ENCODE peak calls at places on chromosome 20, in ten cellular contexts. C is NCI-H446, F is ELF-1, R is adipocyte, I is IMR-90, D is RWPE1, H is iris pigment epithelial cell, A is NCI-H1092 treated with DMSO at 0.1 percent for 48 hours, V is Ammon's horn, B is AG04450. N is an unnamed sample.

GRCh38 chr20:25195962-25196700 is 619 bp downstream of the ENTPD6 start:
- DNase-seq in C (no peak), F (peak), R (peak), I (peak), D (peak), H (no peak), A (no peak), V (peak), B (no peak), N (no peak)

GRCh38 chr20:33604084-33604990 is 57.8 kb upstream of the C20orf144 start:
- DNase-seq in C (peak), F (no peak), R (no peak), I (no peak), D (no peak), H (no peak), A (no peak), V (peak), B (no peak), N (no peak)

GRCh38 chr20:45972500-45973183 is 639 bp upstream of the ZNF335 start:
- DNase-seq in C (no peak), F (no peak), R (no peak), I (no peak), D (peak), H (peak), A (no peak), V (no peak), B (no peak), N (no peak)

GRCh38 chr20:63612276-63612931 is 14.5 kb downstream of the GMEB2 start:
- DNase-seq in C (no peak), F (no peak), R (no peak), I (no peak), D (no peak), H (peak), A (no peak), V (no peak), B (no peak), N (no peak)

GRCh38 chr20:54173653-54174451 is at the start of gene CYP24A1:
- DNase-seq in C (no peak), F (peak), R (peak), I (no peak), D (peak), H (no peak), A (no peak), V (no peak), B (no peak), N (no peak)

GRCh38 chr20:35329435-35330139 is 37.4 kb upstream of the FAM83C start:
- DNase-seq in C (no peak), F (peak), R (no peak), I (peak), D (peak), H (peak), A (no peak), V (no peak), B (no peak), N (no peak)

GRCh38 chr20:41222703-41223102 is 85.4 kb downstream of the PLCG1 start:
- DNase-seq in C (no peak), F (no peak), R (peak), I (peak), D (no peak), H (peak), A (no peak), V (no peak), B (no peak), N (no peak)

GRCh38 chr20:12371955-12372354 is 454.3 kb downstream of the BTBD3 start:
- DNase-seq in C (no peak), F (no peak), R (no peak), I (no peak), D (no peak), H (no peak), A (peak), V (no peak), B (no peak), N (peak)

GRCh38 chr20:5767493-5768098 is 17.4 kb downstream of the SHLD1 start:
- DNase-seq in C (no peak), F (no peak), R (no peak), I (no peak), D (no peak), H (no peak), A (no peak), V (no peak), B (no peak), N (peak)

GRCh38 chr20:7579888-7580287 is 360.4 kb downstream of the HAO1 start:
- DNase-seq in C (no peak), F (no peak), R (no peak), I (no peak), D (peak), H (no peak), A (no peak), V (no peak), B (no peak), N (no peak)

GRCh38 chr20:2470051-2470431 is 548 bp downstream of the SNRPB start:
- DNase-seq in C (no peak), F (peak), R (peak), I (peak), D (peak), H (peak), A (peak), V (peak), B (no peak), N (peak)

GRCh38 chr20:57513199-57513598 is 11.7 kb downstream of the CTCFL start:
- DNase-seq in C (no peak), F (no peak), R (no peak), I (peak), D (no peak), H (peak), A (no peak), V (no peak), B (peak), N (no peak)

GRCh38 chr20:25103526-25103925 is 21.6 kb upstream of the VSX1 start:
- DNase-seq in C (no peak), F (no peak), R (no peak), I (no peak), D (no peak), H (no peak), A (no peak), V (no peak), B (no peak), N (no peak)

GRCh38 chr20:41169791-41170351 is 32.5 kb downstream of the PLCG1 start:
- DNase-seq in C (no peak), F (no peak), R (no peak), I (peak), D (peak), H (peak), A (no peak), V (no peak), B (no peak), N (no peak)

GRCh38 chr20:6908673-6909072 is 141.2 kb downstream of the BMP2 start:
- DNase-seq in C (no peak), F (peak), R (no peak), I (no peak), D (no peak), H (no peak), A (no peak), V (no peak), B (no peak), N (no peak)

GRCh38 chr20:12829121-12829520 is 179.7 kb upstream of the SPTLC3 start:
- DNase-seq in C (no peak), F (no peak), R (no peak), I (no peak), D (no peak), H (no peak), A (no peak), V (no peak), B (no peak), N (no peak)

GRCh38 chr20:49887251-49887827 is 28.0 kb downstream of the SPATA2 start:
- DNase-seq in C (no peak), F (peak), R (peak), I (peak), D (no peak), H (peak), A (no peak), V (no peak), B (no peak), N (no peak)

GRCh38 chr20:19090332-19090731 is 122.1 kb upstream of the SLC24A3 start:
- DNase-seq in C (no peak), F (no peak), R (no peak), I (no peak), D (no peak), H (no peak), A (no peak), V (no peak), B (no peak), N (no peak)

GRCh38 chr20:36098364-36098763 is 56.2 kb upstream of the EPB41L1 start:
- DNase-seq in C (no peak), F (no peak), R (peak), I (peak), D (no peak), H (peak), A (no peak), V (peak), B (no peak), N (no peak)

GRCh38 chr20:35506179-35506578 is 23.3 kb downstream of the C20orf173 start:
- DNase-seq in C (no peak), F (no peak), R (no peak), I (no peak), D (no peak), H (no peak), A (no peak), V (no peak), B (no peak), N (no peak)

GRCh38 chr20:19405958-19406357 is 193.5 kb downstream of the SLC24A3 start:
- DNase-seq in C (no peak), F (no peak), R (no peak), I (no peak), D (no peak), H (no peak), A (no peak), V (no peak), B (no peak), N (no peak)

GRCh38 chr20:47607208-47607613 is 105.5 kb downstream of the NCOA3 start:
- DNase-seq in C (no peak), F (no peak), R (peak), I (peak), D (peak), H (peak), A (no peak), V (no peak), B (no peak), N (no peak)

GRCh38 chr20:59428441-59429205 is 128.2 kb downstream of the EDN3 start:
- DNase-seq in C (no peak), F (peak), R (no peak), I (no peak), D (no peak), H (no peak), A (no peak), V (no peak), B (no peak), N (no peak)

GRCh38 chr20:41232971-41233926 is 84.3 kb downstream of the ZHX3 start:
- DNase-seq in C (no peak), F (no peak), R (peak), I (peak), D (peak), H (peak), A (no peak), V (peak), B (peak), N (no peak)

GRCh38 chr20:25623225-25623735 is 534 bp downstream of the NANP start:
- DNase-seq in C (no peak), F (peak), R (peak), I (peak), D (peak), H (peak), A (peak), V (peak), B (no peak), N (peak)

GRCh38 chr20:24392612-24393011 is 76.8 kb upstream of the SYNDIG1 start:
- DNase-seq in C (no peak), F (no peak), R (no peak), I (no peak), D (no peak), H (no peak), A (no peak), V (peak), B (no peak), N (no peak)

GRCh38 chr20:62761058-62761758 is 35.1 kb upstream of the MRGBP start:
- DNase-seq in C (no peak), F (peak), R (no peak), I (no peak), D (no peak), H (no peak), A (no peak), V (no peak), B (no peak), N (no peak)

GRCh38 chr20:64233725-64234124 is 21.8 kb upstream of the PCMTD2 start:
- DNase-seq in C (no peak), F (no peak), R (no peak), I (no peak), D (no peak), H (no peak), A (no peak), V (peak), B (no peak), N (no peak)

GRCh38 chr20:24694157-24694726 is 224.8 kb downstream of the SYNDIG1 start:
- DNase-seq in C (no peak), F (no peak), R (no peak), I (no peak), D (no peak), H (no peak), A (no peak), V (peak), B (no peak), N (no peak)

GRCh38 chr20:31260326-31260932 is 3.0 kb downstream of the DEFB115 start:
- DNase-seq in C (peak), F (peak), R (no peak), I (no peak), D (peak), H (no peak), A (peak), V (no peak), B (no peak), N (peak)

GRCh38 chr20:63061051-63061531 is 54.3 kb upstream of the BHLHE23 start:
- DNase-seq in C (no peak), F (no peak), R (no peak), I (no peak), D (no peak), H (no peak), A (no peak), V (no peak), B (no peak), N (no peak)

N was measured in SHP77 treated with DMSO at 0.1 percent for 48 hours.